ENCODE peak calls at places on chromosomes 5 and 9, in seven cellular contexts. E, M, N, D, V, K and F are unnamed samples.

GRCh38 chr5:53446908-53447307 is 33.5 kb upstream of the FST start:
- DNase-seq in E (no peak), M (no peak), N (no peak), D (peak), V (no peak), K (no peak), F (no peak)

GRCh38 chr5:34499001-34499734 is 157.0 kb upstream of the RAI14 start:
- DNase-seq in E (no peak), M (no peak), N (no peak), D (peak), V (no peak), K (no peak), F (no peak)

GRCh38 chr5:172659909-172660628 is 19.0 kb downstream of the NEURL1B start:
- DNase-seq in E (peak), M (no peak), N (no peak), D (peak), V (peak), K (peak), F (peak)

GRCh38 chr9:97755618-97756267 is 58.6 kb upstream of the XPA start:
- DNase-seq in E (no peak), M (no peak), N (no peak), D (no peak), V (no peak), K (no peak), F (peak)

GRCh38 chr5:150167908-150168307 is 1.3 kb downstream of the CDX1 start:
- DNase-seq in E (no peak), M (no peak), N (no peak), D (no peak), V (no peak), K (no peak), F (no peak)

GRCh38 chr5:61051267-61051666 is 106.3 kb downstream of the NDUFAF2 start:
- DNase-seq in E (no peak), M (peak), N (no peak), D (peak), V (peak), K (no peak), F (no peak)

GRCh38 chr5:51272957-51273356 is 110.3 kb upstream of the ISL1 start:
- DNase-seq in E (no peak), M (no peak), N (no peak), D (no peak), V (no peak), K (no peak), F (no peak)

GRCh38 chr5:128105203-128105602 is 21.6 kb downstream of the SLC12A2 start:
- DNase-seq in E (no peak), M (no peak), N (no peak), D (no peak), V (no peak), K (no peak), F (no peak)

GRCh38 chr5:40226906-40227305 is 452.8 kb upstream of the PTGER4 start:
- DNase-seq in E (no peak), M (no peak), N (no peak), D (no peak), V (no peak), K (no peak), F (no peak)

GRCh38 chr5:53302524-53302923 is 177.9 kb upstream of the FST start:
- DNase-seq in E (no peak), M (no peak), N (no peak), D (peak), V (no peak), K (no peak), F (no peak)

GRCh38 chr9:134067904-134068741 is at the start of gene BRD3:
- DNase-seq in E (peak), M (peak), N (peak), D (peak), V (peak), K (peak), F (peak)

GRCh38 chr9:95073042-95073607 is 244.4 kb downstream of the FANCC start:
- DNase-seq in E (no peak), M (no peak), N (no peak), D (no peak), V (peak), K (no peak), F (no peak)

GRCh38 chr9:113621309-113621791 is 157.8 kb downstream of the RGS3 start:
- DNase-seq in E (peak), M (no peak), N (peak), D (peak), V (no peak), K (peak), F (peak)

DNA sequence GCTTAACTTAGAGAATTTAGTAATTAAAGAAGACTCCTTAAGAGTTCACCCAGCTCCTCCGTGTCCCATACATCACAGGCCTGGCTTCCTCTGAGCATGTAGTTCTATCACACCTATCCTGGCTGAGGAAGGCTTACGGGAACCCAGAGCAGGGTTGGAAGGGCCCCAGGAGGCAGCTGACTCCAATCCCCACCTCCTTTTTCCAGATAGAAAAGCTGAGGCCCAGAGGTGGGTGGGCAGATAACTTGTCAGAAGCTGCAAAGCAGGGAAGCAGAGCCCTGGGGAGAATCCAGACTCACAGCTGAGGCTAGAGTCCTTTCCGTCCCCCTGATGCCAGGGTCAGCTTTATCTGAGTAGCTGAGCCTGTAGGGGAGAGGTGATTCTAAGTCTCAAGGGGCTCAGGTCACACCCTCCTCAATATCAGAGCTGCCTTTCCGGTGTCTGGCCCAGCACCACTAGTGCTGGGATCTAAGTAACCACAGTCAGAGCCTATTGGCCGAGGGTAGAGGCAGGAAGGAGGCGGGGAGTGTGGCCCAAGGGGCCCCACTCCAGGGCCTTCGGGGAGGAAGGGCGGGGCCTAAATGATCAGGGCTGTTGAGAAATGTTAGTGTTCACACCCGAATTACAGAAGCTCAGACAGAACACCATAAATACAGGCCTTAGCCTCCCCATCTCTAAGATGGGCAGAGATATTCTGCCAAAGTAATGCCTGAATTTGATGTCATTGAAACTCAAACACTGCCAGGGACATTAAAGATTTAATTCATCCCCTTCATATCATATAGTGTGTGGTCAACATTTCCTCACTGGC is 9.9 kb downstream of the CCDC69 start:
- DNase-seq in E (peak), M (no peak), N (peak), D (no peak), V (peak), K (peak), F (peak)
- TF ChIP-seq POLR2A in E (no peak), M (no peak), N (no peak), D (no peak), V (peak), K (no peak), F (no peak)

GRCh38 chr5:81205058-81205457 is 28.1 kb upstream of the CKMT2 start:
- DNase-seq in E (no peak), M (no peak), N (no peak), D (no peak), V (no peak), K (no peak), F (no peak)
- TF ChIP-seq CTCF in E (no peak), M (no peak), N (no peak), D (no peak), V (no peak), K (no peak), F (no peak)

GRCh38 chr9:125235805-125236534 is 5.2 kb downstream of the HSPA5 start:
- DNase-seq in E (no peak), M (no peak), N (no peak), D (no peak), V (no peak), K (no peak), F (no peak)

GRCh38 chr9:125239631-125240597 is 1.2 kb downstream of the HSPA5 start:
- DNase-seq in E (no peak), M (no peak), N (no peak), D (no peak), V (no peak), K (no peak), F (no peak)

GRCh38 chr9:125240649-125240999 is 519 bp downstream of the HSPA5 start:
- DNase-seq in E (peak), M (no peak), N (no peak), D (no peak), V (peak), K (peak), F (no peak)

GRCh38 chr9:125238915-125239446 is 2.2 kb downstream of the HSPA5 start:
- DNase-seq in E (no peak), M (no peak), N (no peak), D (no peak), V (no peak), K (no peak), F (no peak)

DNA sequence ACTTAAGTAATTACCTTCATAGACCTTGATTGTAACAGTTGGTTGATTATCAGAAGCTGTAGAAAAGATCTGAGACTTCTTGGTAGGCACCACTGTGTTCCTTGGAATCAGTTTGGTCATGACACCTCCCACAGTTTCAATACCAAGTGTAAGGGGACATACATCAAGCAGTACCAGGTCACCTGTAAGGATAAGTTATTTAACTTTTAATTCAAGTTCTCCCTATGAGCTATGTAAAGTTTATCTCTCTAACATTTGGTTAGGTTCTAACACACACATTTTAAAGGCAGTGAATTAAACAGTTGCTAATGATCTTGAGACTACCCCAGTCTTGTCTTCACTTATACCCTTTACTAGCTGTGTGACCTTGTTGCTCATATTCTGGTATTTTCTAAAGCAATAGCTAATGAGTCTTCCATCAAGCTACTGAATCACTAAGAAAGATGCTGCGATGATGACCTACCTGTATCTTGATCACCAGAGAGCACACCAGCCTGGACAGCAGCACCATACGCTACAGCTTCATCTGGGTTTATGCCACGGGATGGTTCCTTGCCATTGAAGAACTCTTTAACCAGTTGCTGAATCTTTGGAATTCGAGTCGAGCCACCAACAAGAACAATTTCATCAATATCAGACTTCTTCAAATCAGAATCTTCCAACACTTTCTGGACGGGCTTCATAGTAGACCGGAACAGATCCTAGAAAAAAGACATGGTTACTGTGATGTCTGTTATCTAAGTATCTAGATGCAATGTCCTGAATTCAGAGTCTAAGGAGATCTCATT is 2.8 kb downstream of the HSPA5 start:
- DNase-seq in E (no peak), M (no peak), N (no peak), D (no peak), V (no peak), K (no peak), F (no peak)
- H3K4me3 ChIP-seq in E (no peak), M (no peak), N (peak), D (no peak), V (peak), K (peak), F (no peak)

GRCh38 chr5:124902097-124902821 is 155.8 kb upstream of the ZNF608 start:
- DNase-seq in E (peak), M (no peak), N (no peak), D (peak), V (no peak), K (peak), F (no peak)
- TF ChIP-seq POLR2A in E (no peak), M (no peak), N (no peak), D (no peak), V (no peak), K (no peak), F (no peak)